ENCODE peak calls at places on chromosomes 16 and 17, in four cellular contexts. Z is tibial artery, D is WTC11, A is T-helper 17 cell. I is an unnamed sample.

GRCh38 chr16:27267037-27267677 is 1.4 kb downstream of the NSMCE1 start:
- DNase-seq in D (no peak), Z (no peak), A (no peak), I (no peak)

GRCh38 chr17:20612635-20613034 is 33.1 kb downstream of the CDRT15L2 start:
- DNase-seq in A (no peak), Z (no peak), D (no peak), I (no peak)

GRCh38 chr17:29433551-29433950 is 43.4 kb downstream of the TAOK1 start:
- DNase-seq in A (no peak), Z (no peak), D (no peak), I (no peak)

GRCh38 chr16:6218855-6219254 is 1113.8 kb upstream of the RBFOX1 start:
- DNase-seq in A (no peak), Z (no peak), D (no peak), I (no peak)

GRCh38 chr16:67201411-67202345 is 2.7 kb downstream of the ELMO3 start:
- DNase-seq in Z (no peak), A (no peak), D (no peak), I (no peak)

GRCh38 chr16:26765087-26765486 is 301.6 kb upstream of the C16orf82 start:
- DNase-seq in D (peak), Z (no peak), A (no peak), I (no peak)

GRCh38 chr16:24988137-24988535 is 27.0 kb downstream of the ARHGAP17 start:
- DNase-seq in A (no peak), D (no peak), Z (no peak), I (no peak)

GRCh38 chr17:16106161-16106891 is 106.7 kb downstream of the TTC19 start:
- DNase-seq in Z (no peak), A (no peak), D (no peak), I (no peak)

GRCh38 chr16:15928261-15929104 is 20.9 kb upstream of the ABCC1 start:
- DNase-seq in A (no peak), Z (no peak), D (no peak), I (no peak)